ENCODE peak calls at places on chromosomes 12 and 14, in ten cellular contexts. C, V, A, T, E, U, M, J, L and X are unnamed samples.

GRCh38 chr12:64893961-64894360 is 69.5 kb downstream of the TBC1D30 start:
- DNase-seq in E (no peak), J (no peak), T (no peak), A (no peak), M (no peak), L (no peak), V (peak; percentile 76), U (no peak), C (no peak), X (peak; percentile 38)

GRCh38 chr14:102116361-102117180 is 23.1 kb upstream of the WDR20 start:
- DNase-seq in U (no peak), C (no peak), L (no peak), E (no peak), V (no peak), J (no peak), A (no peak), T (no peak), M (no peak), X (no peak)

GRCh38 chr14:101564819-101565698 is 3.8 kb downstream of the DIO3 start:
- DNase-seq in L (no peak), T (peak; percentile 81), E (peak; percentile 52), U (no peak), C (no peak), J (no peak), V (no peak), M (no peak), A (no peak), X (no peak)

GRCh38 chr12:53176750-53177149 is 3.8 kb upstream of the ZNF740 start:
- DNase-seq in T (no peak), V (no peak), A (no peak), U (no peak), J (no peak), L (no peak), C (no peak), E (no peak), M (no peak), X (no peak)

GRCh38 chr12:56332512-56333196 is 1.1 kb downstream of the PAN2 start:
- DNase-seq in U (no peak), C (no peak), J (no peak), V (no peak), E (no peak), T (no peak), A (no peak), M (no peak), L (no peak), X (no peak)

GRCh38 chr14:89382487-89383170 is 34.4 kb downstream of the FOXN3 start:
- DNase-seq in E (no peak), T (no peak), U (no peak), J (no peak), V (no peak), C (no peak), L (no peak), M (no peak), A (no peak), X (no peak)

GRCh38 chr14:94922595-94923239 is 152.8 kb upstream of the GSC start:
- DNase-seq in A (no peak), M (no peak), V (no peak), L (no peak), J (no peak), U (no peak), C (no peak), T (no peak), E (no peak), X (no peak)

GRCh38 chr14:73878436-73878835 is 8.2 kb upstream of the ZNF410 start:
- DNase-seq in J (no peak), E (no peak), T (no peak), A (no peak), C (no peak), L (no peak), U (no peak), V (peak; percentile 79), M (no peak), X (no peak)

GRCh38 chr14:100072783-100073346 is 7.6 kb downstream of the EVL start:
- DNase-seq in J (no peak), E (no peak), T (no peak), U (no peak), V (no peak), M (peak; percentile 53), C (no peak), L (peak; percentile 47), A (no peak), X (no peak)

GRCh38 chr14:68094158-68094557 is 274.6 kb downstream of the RAD51B start:
- DNase-seq in V (no peak), T (no peak), J (no peak), U (no peak), E (no peak), L (no peak), C (no peak), M (no peak), A (no peak), X (no peak)

GRCh38 chr12:88334271-88334670 is 192.2 kb downstream of the TMTC3 start:
- DNase-seq in U (no peak), J (no peak), V (peak; percentile 30), E (no peak), C (no peak), M (peak; percentile 94), T (no peak), L (peak; percentile 26), A (peak; percentile 14), X (peak; percentile 48)

GRCh38 chr12:122265433-122265832 is 861 bp downstream of the VPS33A start:
- DNase-seq in U (no peak), E (no peak), T (no peak), J (no peak), C (no peak), M (no peak), L (no peak), A (no peak), V (no peak), X (no peak)

GRCh38 chr12:55743131-55743921 is 404 bp downstream of the GDF11 start:
- DNase-seq in J (no peak), E (peak; percentile 87), V (peak; percentile 74), U (peak; percentile 65), M (peak; percentile 64), A (peak; percentile 61), L (peak; percentile 60), C (peak; percentile 45), T (peak; percentile 92), X (peak; percentile 46)

DNA sequence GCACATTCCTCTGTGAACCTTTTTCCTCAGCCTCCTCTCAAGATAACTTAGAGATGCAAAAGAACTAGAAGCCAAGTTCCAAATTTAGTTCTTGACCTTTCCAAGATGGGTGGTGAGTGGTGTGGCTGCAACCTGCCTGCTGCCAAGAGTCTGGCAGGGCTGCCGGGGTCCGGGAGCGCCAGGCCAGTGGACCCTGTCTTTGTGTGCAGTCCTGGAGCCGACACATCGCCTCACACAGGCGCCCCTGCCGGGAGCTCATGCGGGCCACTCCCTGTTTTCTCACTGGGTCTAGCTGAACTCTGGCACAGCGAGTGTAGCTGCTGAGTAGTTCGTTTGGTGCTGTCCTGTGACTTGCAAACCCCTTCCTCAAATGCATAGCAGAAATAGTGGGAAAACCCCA is 84.9 kb downstream of the CACNA1C start:
- DNase-seq in T (no peak), M (no peak), E (no peak), A (no peak), V (no peak), C (no peak), U (peak; percentile 47), L (no peak), J (no peak), X (no peak)
- TF ChIP-seq CTCF in T (no peak), M (no peak), E (no peak), A (no peak), V (no peak), C (no peak), U (no peak), L (no peak), J (no peak), X (no peak)

GRCh38 chr14:61547186-61548121 is 147.9 kb upstream of the HIF1A start:
- DNase-seq in L (no peak), M (no peak), T (no peak), A (no peak), E (no peak), C (no peak), V (peak; percentile 94), J (no peak), U (no peak), X (peak; percentile 75)
- H3K27ac ChIP-seq in L (no peak overlapping the region), M (no peak overlapping the region), T (no peak overlapping the region), A (peak overlapping the region; percentile 9), E (no peak overlapping the region), C (no peak overlapping the region), V (peak overlapping the region; percentile 82), J (peak overlapping the region; percentile 71), U (peak overlapping the region; percentile 1), X (peak overlapping the region; percentile 74)

DNA sequence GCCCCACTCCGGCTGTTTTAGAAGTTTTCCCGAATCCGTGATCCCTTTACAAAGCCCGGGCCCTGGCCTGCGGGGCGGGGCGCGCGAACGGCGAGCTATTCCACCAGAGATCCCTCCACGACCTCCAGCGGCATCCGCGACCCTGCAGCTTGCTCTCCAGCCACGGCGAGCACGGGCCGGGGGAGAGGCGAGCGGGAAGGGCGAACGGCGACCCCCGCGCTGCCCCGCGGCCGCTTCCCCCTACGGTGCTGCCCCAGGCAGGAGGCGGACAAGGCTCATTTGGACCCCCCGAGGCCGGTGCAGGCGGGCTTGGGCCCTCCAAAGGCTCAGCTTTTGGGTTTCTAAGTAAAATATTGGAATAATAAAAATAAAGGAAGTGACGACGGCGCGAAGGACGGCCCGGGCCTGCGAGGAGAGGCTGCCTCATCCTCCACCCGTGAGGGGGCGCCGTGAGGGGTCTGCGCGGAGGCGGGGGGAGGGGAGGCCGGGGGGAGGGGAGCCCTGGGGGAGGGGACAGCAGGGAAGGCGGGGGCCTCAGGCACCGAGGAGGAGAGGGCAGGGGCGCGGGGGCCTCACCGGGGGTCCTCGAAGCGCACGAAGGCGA is 600 bp downstream of the SRSF9 start:
- DNase-seq in A (peak; percentile 26), E (peak; percentile 71), L (peak; percentile 33), T (no peak), V (no peak), M (no peak), J (no peak), C (peak; percentile 39), U (peak; percentile 49), X (peak; percentile 8)
- TF ChIP-seq CTCF in A (no peak), E (no peak), L (no peak), T (no peak), V (no peak), M (no peak), J (no peak), C (no peak), U (no peak), X (no peak)

GRCh38 chr12:49349266-49349665 is 2.6 kb downstream of the DNAJC22 start:
- DNase-seq in U (no peak), A (no peak), V (no peak), E (no peak), T (peak; percentile 36), J (no peak), C (no peak), L (peak; percentile 22), M (no peak), X (no peak)

GRCh38 chr12:49348781-49349180 is 2.1 kb downstream of the DNAJC22 start:
- DNase-seq in J (no peak), T (peak; percentile 35), A (no peak), E (peak; percentile 65), L (peak; percentile 17), V (no peak), M (no peak), C (no peak), U (no peak), X (no peak)

GRCh38 chr12:49355913-49356312 is 9.2 kb downstream of the DNAJC22 start:
- DNase-seq in T (peak; percentile 28), M (no peak), L (peak; percentile 3), E (no peak), V (no peak), C (no peak), J (no peak), U (no peak), A (no peak), X (no peak)

GRCh38 chr12:49347307-49348237 is 884 bp downstream of the DNAJC22 start:
- DNase-seq in U (peak; percentile 83), T (peak; percentile 98), M (peak; percentile 58), J (no peak), E (peak; percentile 99), V (peak; percentile 89), L (peak; percentile 91), C (peak; percentile 69), A (peak; percentile 50), X (peak; percentile 84)

GRCh38 chr12:49352351-49352750 is 5.7 kb downstream of the DNAJC22 start:
- DNase-seq in L (peak; percentile 7), E (no peak), A (no peak), V (no peak), U (no peak), J (no peak), T (peak; percentile 27), C (no peak), M (no peak), X (no peak)
- H3K27ac ChIP-seq in L (no peak overlapping the region), E (no peak overlapping the region), A (no peak overlapping the region), V (no peak overlapping the region), U (no peak overlapping the region), J (no peak overlapping the region), T (no peak overlapping the region), C (no peak overlapping the region), M (no peak overlapping the region), X (no peak overlapping the region)